ENCODE peak calls at places on chromosomes 4 and X, in seven cellular contexts. G is transverse colon, F is keratinocyte, U is Peyer's patch, L is right lobe of liver, B is PC-9, I is IMR-90. Q is an unnamed sample.

GRCh38 chr4:161256172-161256571 is 907.6 kb downstream of the FSTL5 start:
- DNase-seq in F (no peak), B (no peak), U (no peak), I (no peak), G (no peak), L (no peak), Q (no peak)

GRCh38 chrX:86133761-86134160 is 14.5 kb upstream of the DACH2 start:
- DNase-seq in F (no peak), U (no peak), G (no peak), B (no peak), I (peak; percentile 34), L (no peak), Q (no peak)

GRCh38 chr4:168630445-168631187 is 133.8 kb downstream of the PALLD start:
- DNase-seq in U (no peak), I (peak; percentile 88), G (no peak), F (peak; percentile 42), B (peak; percentile 47), L (no peak), Q (no peak)

GRCh38 chrX:113399501-113400192 is 559.0 kb upstream of the AMOT start:
- DNase-seq in U (no peak), L (no peak), G (no peak), F (no peak), I (no peak), B (peak; percentile 61), Q (no peak)

GRCh38 chrX:150162141-150162540 is 201.0 kb upstream of the MAMLD1 start:
- DNase-seq in F (no peak), G (no peak), I (no peak), L (no peak), B (peak; percentile 62), U (no peak), Q (no peak)

GRCh38 chrX:618761-619450 is 11.7 kb upstream of the SHOX start:
- DNase-seq in U (no peak), F (no peak), I (no peak), L (no peak), B (no peak), G (no peak), Q (no peak)

GRCh38 chrX:18899796-18900380 is 84.0 kb downstream of the PHKA2 start:
- DNase-seq in B (no peak), F (no peak), L (no peak), G (no peak), U (no peak), I (no peak), Q (no peak)

GRCh38 chr4:139300431-139301142 is 718 bp upstream of the NAA15 start:
- DNase-seq in L (no peak), F (no peak), I (peak; percentile 72), U (no peak), G (peak; percentile 38), B (peak; percentile 63), Q (no peak)

GRCh38 chrX:135556055-135556454 is 35.6 kb downstream of the INTS6L start:
- DNase-seq in B (no peak), U (no peak), L (no peak), I (no peak), G (no peak), F (no peak), Q (no peak)

GRCh38 chr4:15003891-15004700 is 1.8 kb downstream of the CPEB2 start:
- DNase-seq in U (peak; percentile 75), L (peak; percentile 73), G (peak; percentile 45), B (no peak), I (no peak), F (no peak), Q (peak; percentile 24)

GRCh38 chr4:93879919-93880318 is 51.4 kb downstream of the ATOH1 start:
- DNase-seq in F (no peak), G (no peak), B (no peak), I (no peak), U (no peak), L (no peak), Q (no peak)

GRCh38 chr4:183444149-183444952 is at the start of gene CDKN2AIP:
- DNase-seq in L (peak; percentile 95), B (peak; percentile 81), F (no peak), G (peak; percentile 95), U (peak; percentile 96), I (peak; percentile 90), Q (peak; percentile 91)
- TF ChIP-seq CTCF in L (peak; percentile 13), B (no peak), F (no peak), G (peak; percentile 29), U (peak; percentile 19), I (no peak), Q (no peak)

GRCh38 chr4:6280365-6280996 is 10.8 kb downstream of the WFS1 start:
- DNase-seq in U (no peak), G (no peak), B (no peak), L (no peak), F (peak; percentile 50), I (no peak), Q (no peak)
- H3K4me1 ChIP-seq in U (peaks cover 8% of the 10 kb centered on the region), G (peaks cover 25% of the 10 kb centered on the region), B (no peaks in the 10 kb centered on the region), L (no peaks in the 10 kb centered on the region), F (peaks cover 9% of the 10 kb centered on the region), I (peaks cover 30% of the 10 kb centered on the region), Q (peaks cover 23% of the 10 kb centered on the region)

GRCh38 chrX:155888139-155888538 is 7.0 kb downstream of the VAMP7 start:
- DNase-seq in F (peak; percentile 57), B (peak; percentile 58), L (no peak), G (no peak), U (no peak), I (peak; percentile 87), Q (no peak)
- H3K27ac ChIP-seq in F (no peak overlapping the region), B (no peak overlapping the region), L (no peak overlapping the region), G (no peak overlapping the region), U (no peak overlapping the region), I (no peak overlapping the region), Q (no peak overlapping the region)

DNA sequence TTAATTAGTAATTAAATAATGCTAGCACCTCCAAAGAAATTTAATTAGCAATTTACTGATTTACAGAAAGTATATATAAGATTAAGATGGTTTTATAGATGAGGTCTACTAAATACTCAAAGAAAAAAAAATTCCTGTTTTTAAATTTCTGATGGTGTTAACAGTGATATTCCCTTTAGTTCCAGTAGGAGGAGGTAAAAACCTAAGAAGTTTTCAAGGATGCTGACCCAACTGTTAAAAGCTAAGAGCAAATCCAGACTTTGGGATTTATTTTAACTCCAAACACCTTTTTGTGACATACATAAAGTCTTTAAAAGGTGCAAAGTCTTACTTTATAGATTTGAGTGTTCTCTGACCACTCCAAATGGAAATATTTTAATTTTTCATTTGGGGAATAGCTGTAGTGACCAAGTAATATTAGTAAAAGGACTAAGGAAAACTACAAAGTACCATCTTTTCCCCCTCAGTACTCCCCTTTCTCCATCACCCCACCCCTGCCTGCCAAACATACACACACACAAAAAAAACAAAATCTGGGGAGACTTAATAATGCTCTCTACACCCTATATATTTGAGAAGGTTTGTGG is 34.2 kb upstream of the CSN1S1 start:
- DNase-seq in I (peak; percentile 3), U (no peak), F (no peak), G (no peak), B (no peak), L (no peak), Q (no peak)
- TF ChIP-seq CTCF in I (peak; percentile 38), U (peak; percentile 32), F (peak; percentile 23), G (peak; percentile 45), B (peak; percentile 58), L (peak; percentile 52), Q (no peak)

GRCh38 chr4:67456577-67457196 is 88.6 kb downstream of the CENPC start:
- DNase-seq in F (no peak), G (peak; percentile 40), I (no peak), L (no peak), U (no peak), B (no peak), Q (no peak)

GRCh38 chr4:67465763-67466052 is 79.6 kb downstream of the CENPC start:
- DNase-seq in F (no peak), G (no peak), I (no peak), L (no peak), B (no peak), U (no peak), Q (no peak)

GRCh38 chr4:67459164-67459563 is 86.1 kb downstream of the CENPC start:
- DNase-seq in U (no peak), L (no peak), F (no peak), I (peak; percentile 25), G (no peak), B (no peak), Q (no peak)

GRCh38 chr4:67465032-67465762 is 80.1 kb downstream of the CENPC start:
- DNase-seq in G (no peak), I (peak; percentile 55), L (no peak), B (no peak), U (no peak), F (no peak), Q (no peak)

DNA sequence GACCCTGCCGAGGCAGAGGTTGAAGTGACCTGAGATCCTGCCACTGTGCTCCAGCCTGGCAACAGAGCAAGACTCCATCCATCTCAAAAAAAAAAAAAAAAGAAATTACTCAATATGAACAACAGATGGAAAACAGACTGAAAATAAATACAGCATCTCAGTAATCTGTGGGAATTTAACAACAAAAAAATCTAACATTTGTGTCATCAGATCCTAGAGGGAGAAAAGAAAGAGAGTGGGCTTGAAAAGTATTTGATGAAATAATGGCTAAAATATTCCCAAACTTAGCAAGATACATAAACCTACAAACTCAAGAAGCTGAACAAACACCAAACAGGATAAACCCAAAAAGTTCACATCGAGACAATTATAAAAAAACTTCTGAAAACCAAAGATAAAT is 84.7 kb downstream of the CENPC start:
- DNase-seq in G (no peak), B (no peak), U (no peak), I (no peak), L (no peak), F (no peak), Q (no peak)
- H3K4me1 ChIP-seq in G (no peaks in the 10 kb centered on the region), B (no peaks in the 10 kb centered on the region), U (no peaks in the 10 kb centered on the region), I (peaks cover 2% of the 10 kb centered on the region), L (no peaks in the 10 kb centered on the region), F (no peaks in the 10 kb centered on the region), Q (no peaks in the 10 kb centered on the region)

DNA sequence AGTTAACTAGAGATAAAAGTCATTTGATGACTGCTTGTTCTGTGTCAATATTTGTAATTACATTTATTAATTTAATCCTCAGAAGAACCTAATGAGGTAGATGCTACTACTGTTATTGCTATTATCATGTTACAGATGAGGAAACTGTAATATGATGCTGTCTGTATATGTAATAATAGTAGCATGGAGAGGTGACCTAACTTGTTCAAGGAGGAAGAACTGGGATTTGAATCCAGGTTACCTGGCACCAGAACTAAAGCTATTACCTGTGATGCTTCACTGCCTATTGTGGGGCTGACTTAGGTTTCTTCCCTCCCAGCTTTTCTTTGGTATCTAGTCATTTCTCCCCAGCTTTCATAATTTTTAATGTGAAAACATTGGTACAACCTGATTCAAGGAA is 43.6 kb downstream of the RAPGEF2 start:
- DNase-seq in U (no peak), G (no peak), I (peak; percentile 9), B (no peak), F (no peak), L (no peak), Q (no peak)
- H3K27ac ChIP-seq in U (no peak overlapping the region), G (no peak overlapping the region), I (peak overlapping the region; percentile 40), B (no peak overlapping the region), F (no peak overlapping the region), L (no peak overlapping the region), Q (no peak overlapping the region)

DNA sequence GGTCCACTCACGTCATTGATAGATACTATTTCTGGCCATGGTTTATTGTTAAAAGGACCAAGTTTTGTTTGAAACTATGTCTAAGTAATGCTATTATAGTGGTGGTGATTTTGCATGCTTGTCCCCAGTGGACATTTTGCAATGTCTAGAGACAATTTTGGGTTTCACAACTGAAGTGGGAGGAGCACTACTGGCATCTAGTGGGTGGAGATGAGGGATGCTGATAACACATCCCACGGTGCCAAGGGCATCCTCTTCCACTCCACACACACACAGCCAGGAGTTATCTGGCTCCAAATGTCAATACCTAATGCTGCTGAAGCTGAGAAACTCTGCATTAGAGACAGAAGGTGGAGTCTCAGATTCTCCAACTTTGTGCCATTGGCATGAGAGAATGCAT is 131.2 kb downstream of the FRMPD4 start:
- DNase-seq in U (no peak), G (no peak), F (no peak), B (no peak), L (no peak), I (no peak), Q (no peak)
- TF ChIP-seq CTCF in U (no peak), G (no peak), F (peak; percentile 16), B (no peak), L (no peak), I (no peak), Q (no peak)